ENCODE peak calls at places on chromosomes 16 and 17, in ten cellular contexts. G is stomach, F is sigmoid colon, M is prostate gland, N is HepG2, Q is transverse colon, D is K562, A is spleen, J is breast epithelium, R is vagina. X is an unnamed sample.

GRCh38 chr17:41101586-41102259 is at the start of gene KRTAP4-16:
- DNase-seq in G (no peak), F (no peak), M (no peak), N (no peak), Q (no peak), D (no peak), A (peak; percentile 62), J (no peak), R (no peak), X (no peak)

GRCh38 chr17:65749479-65749878 is 188.0 kb upstream of the AXIN2 start:
- DNase-seq in G (no peak), F (no peak), M (no peak), N (peak; percentile 65), Q (no peak), D (no peak), A (no peak), J (no peak), R (no peak), X (no peak)

GRCh38 chr16:87060026-87060986 is 256.9 kb downstream of the C16orf95 start:
- DNase-seq in G (no peak), F (no peak), M (no peak), N (no peak), Q (no peak), D (no peak), A (no peak), J (no peak), R (no peak), X (no peak)

GRCh38 chr16:83215417-83216001 is 588.7 kb downstream of the CDH13 start:
- DNase-seq in G (peak; percentile 39), F (no peak), M (no peak), N (peak; percentile 21), Q (peak; percentile 37), D (peak; percentile 83), A (no peak), J (no peak), R (no peak), X (no peak)

GRCh38 chr16:31351246-31351936 is 3.6 kb upstream of the ITGAX start:
- DNase-seq in G (no peak), F (no peak), M (no peak), N (no peak), Q (no peak), D (no peak), A (no peak), J (no peak), R (no peak), X (no peak)

GRCh38 chr17:10745231-10745630 is 15.4 kb upstream of the TMEM220 start:
- DNase-seq in G (no peak), F (peak; percentile 61), M (no peak), N (no peak), Q (peak; percentile 40), D (no peak), A (no peak), J (no peak), R (no peak), X (no peak)

GRCh38 chr16:65547799-65548446 is 426.1 kb upstream of the CDH11 start:
- DNase-seq in G (no peak), F (no peak), M (no peak), N (no peak), Q (no peak), D (no peak), A (no peak), J (no peak), R (no peak), X (no peak)

GRCh38 chr17:53313746-53314145 is 509.0 kb upstream of the KIF2B start:
- DNase-seq in G (no peak), F (no peak), M (no peak), N (no peak), Q (no peak), D (no peak), A (no peak), J (no peak), R (no peak), X (no peak)

GRCh38 chr16:66354321-66354854 is 12.1 kb upstream of the CDH5 start:
- DNase-seq in G (no peak), F (no peak), M (no peak), N (no peak), Q (no peak), D (no peak), A (peak; percentile 2), J (no peak), R (no peak), X (no peak)

GRCh38 chr17:39894681-39895376 is 23.6 kb downstream of the GSDMB start:
- DNase-seq in G (no peak), F (no peak), M (no peak), N (no peak), Q (no peak), D (no peak), A (no peak), J (no peak), R (no peak), X (no peak)

GRCh38 chr17:35069311-35069710 is 5.8 kb upstream of the RFFL start:
- DNase-seq in G (no peak), F (no peak), M (no peak), N (no peak), Q (no peak), D (no peak), A (no peak), J (no peak), R (no peak), X (no peak)

GRCh38 chr17:35065880-35066279 is 2.4 kb upstream of the RFFL start:
- DNase-seq in G (no peak), F (no peak), M (no peak), N (no peak), Q (no peak), D (no peak), A (no peak), J (no peak), R (no peak), X (no peak)

GRCh38 chr17:35068249-35068648 is 4.7 kb upstream of the RFFL start:
- DNase-seq in G (no peak), F (no peak), M (no peak), N (no peak), Q (no peak), D (no peak), A (no peak), J (no peak), R (no peak), X (no peak)

GRCh38 chr17:35062284-35062683 is 1.2 kb downstream of the RFFL start:
- DNase-seq in G (no peak), F (no peak), M (no peak), N (no peak), Q (no peak), D (no peak), A (no peak), J (no peak), R (no peak), X (no peak)

DNA sequence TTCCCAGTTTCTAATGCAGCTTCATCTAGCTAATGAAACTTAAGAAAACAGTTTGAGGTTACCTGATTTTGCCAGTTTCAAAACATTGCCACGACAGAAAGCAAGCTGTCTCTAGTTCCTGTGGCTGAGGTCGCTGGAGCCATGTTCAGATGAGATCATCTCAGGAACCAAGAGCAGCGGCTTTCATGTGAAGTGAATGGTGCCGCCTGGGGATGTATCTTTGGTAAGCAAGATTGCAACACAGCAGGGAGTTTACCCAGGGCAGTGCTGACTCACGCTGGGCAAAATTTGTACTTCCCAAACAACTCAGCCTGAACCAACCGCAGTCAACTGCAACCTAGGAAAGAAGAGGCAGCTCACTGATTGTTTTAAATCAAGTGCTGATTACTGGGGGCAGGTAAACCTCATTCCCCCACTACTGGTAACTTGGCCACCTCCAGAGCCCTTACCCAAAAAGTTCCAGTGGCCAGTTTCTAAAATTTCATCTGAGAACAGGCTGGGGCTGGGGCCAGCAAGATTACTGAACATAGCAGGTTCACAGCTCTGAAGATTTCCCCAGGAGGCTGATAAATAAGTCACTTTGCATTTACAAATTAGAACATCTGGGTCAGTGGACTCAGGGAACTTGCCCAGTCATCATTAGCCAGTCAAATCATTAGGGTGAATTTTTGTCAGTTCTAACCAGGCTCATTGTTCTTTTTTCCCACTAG is at the start of gene RFFL:
- DNase-seq in G (peak; percentile 91), F (peak; percentile 95), M (peak; percentile 96), N (peak; percentile 98), Q (peak; percentile 91), D (peak; percentile 82), A (peak; percentile 92), J (peak; percentile 94), R (peak; percentile 97), X (no peak)
- H3K4me1 ChIP-seq in G (peaks cover 17% of the 10 kb centered on the region), F (peaks cover 20% of the 10 kb centered on the region), M (peaks cover 12% of the 10 kb centered on the region), N (peaks cover 96% of the 10 kb centered on the region), Q (peaks cover 14% of the 10 kb centered on the region), D (peaks cover 31% of the 10 kb centered on the region), A (peaks cover 85% of the 10 kb centered on the region), J (no peaks in the 10 kb centered on the region), R (peaks cover 25% of the 10 kb centered on the region), X (peaks cover 17% of the 10 kb centered on the region)

DNA sequence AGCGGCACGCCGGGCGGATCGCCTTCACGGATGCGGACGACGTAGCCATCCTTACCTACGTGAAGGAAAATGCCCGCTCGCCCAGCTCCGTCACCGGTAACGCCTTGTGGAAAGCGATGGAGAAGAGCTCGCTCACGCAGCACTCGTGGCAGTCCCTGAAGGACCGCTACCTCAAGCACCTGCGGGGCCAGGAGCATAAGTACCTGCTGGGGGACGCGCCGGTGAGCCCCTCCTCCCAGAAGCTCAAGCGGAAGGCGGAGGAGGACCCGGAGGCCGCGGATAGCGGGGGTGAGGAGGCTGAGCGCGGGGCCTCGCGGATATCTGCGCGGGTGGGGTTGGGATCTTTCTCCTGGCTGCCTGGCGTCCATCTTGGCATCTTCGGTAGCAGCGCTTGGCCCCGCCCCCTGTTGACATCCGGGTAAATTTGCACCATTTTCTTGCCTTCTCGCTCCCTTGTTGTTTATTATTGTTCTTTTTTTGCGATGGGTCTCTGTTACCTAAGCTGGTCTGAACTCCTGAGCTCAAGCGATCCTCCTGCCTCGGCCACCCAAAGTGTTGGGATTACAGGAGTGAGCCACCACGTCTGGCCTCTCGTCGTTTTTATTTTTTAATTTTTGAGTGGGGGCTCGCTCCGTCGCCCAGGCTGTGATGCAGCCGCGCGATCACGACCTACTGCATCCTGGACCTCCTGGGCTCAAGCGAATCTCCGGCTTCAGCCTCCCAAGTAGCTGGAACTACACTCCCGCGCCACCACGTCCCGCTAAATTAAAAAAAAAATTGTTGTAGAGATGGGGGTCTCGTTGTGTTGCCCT is 898 bp downstream of the TERF2IP start:
- DNase-seq in G (peak; percentile 86), F (peak; percentile 90), M (peak; percentile 80), N (peak; percentile 63), Q (peak; percentile 88), D (peak; percentile 72), A (peak; percentile 95), J (peak; percentile 78), R (no peak), X (peak; percentile 88)
- TF ChIP-seq POLR2A in G (no peak), F (no peak), M (peak; percentile 64), N (peak; percentile 71), Q (no peak), D (no peak), A (no peak), J (peak; percentile 18), R (no peak), X (peak; percentile 41)

DNA sequence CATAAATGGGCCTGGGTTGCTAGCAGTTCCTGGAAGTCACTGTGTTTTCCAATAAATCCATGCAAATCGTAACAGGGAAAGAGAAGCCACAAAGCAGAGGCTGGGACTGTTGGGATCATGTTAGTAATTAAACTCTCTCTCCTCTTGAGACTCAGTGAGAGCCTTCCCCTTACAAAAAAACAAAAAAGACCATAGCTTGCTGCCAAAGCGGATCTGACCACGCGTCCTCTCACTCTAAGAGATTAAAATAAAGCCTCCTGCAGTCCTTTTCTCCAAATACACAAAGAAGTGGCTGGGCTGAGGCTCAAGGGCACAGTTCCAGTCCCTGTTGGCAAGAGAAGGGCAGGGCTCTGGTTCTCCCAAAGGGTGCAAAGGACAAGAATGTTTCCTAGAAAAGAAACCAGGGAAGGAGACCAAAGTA is 38.5 kb downstream of the PIGL start:
- DNase-seq in G (peak; percentile 89), F (peak; percentile 74), M (peak; percentile 23), N (peak; percentile 22), Q (peak; percentile 64), D (no peak), A (no peak), J (no peak), R (no peak), X (no peak)
- TF ChIP-seq POLR2AphosphoS5 in G (peak; percentile 55), F (no peak), M (peak; percentile 20), N (no peak), Q (no peak), D (no peak), A (no peak), J (no peak), R (no peak), X (peak; percentile 46)

GRCh38 chr17:43392397-43392796 is 6.4 kb upstream of the ARL4D start:
- DNase-seq in G (no peak), F (no peak), M (no peak), N (no peak), Q (no peak), D (no peak), A (no peak), J (no peak), R (no peak), X (no peak)
- H3K4me1 ChIP-seq in G (peaks cover 17% of the 10 kb centered on the region), F (peaks cover 27% of the 10 kb centered on the region), M (no peaks in the 10 kb centered on the region), N (peaks cover 64% of the 10 kb centered on the region), Q (peaks cover 4% of the 10 kb centered on the region), D (peaks cover 12% of the 10 kb centered on the region), A (peaks cover 57% of the 10 kb centered on the region), J (peaks cover 13% of the 10 kb centered on the region), R (peaks cover 13% of the 10 kb centered on the region), X (peaks cover 21% of the 10 kb centered on the region)

X was measured in upper lobe of left lung.